ENCODE peak calls at places on chromosome 5, in six cellular contexts. F, H, Z, A, G and J are unnamed samples.

GRCh38 chr5:134864707-134865106 is 9.5 kb upstream of the TXNDC15 start:
- DNase-seq in A (no peak), F (no peak), G (no peak), H (no peak), Z (no peak), J (no peak)

GRCh38 chr5:34686762-34687268 is 30.7 kb downstream of the RAI14 start:
- DNase-seq in A (peak), G (no peak), F (peak), H (no peak), Z (no peak), J (no peak)

GRCh38 chr5:14216372-14216771 is 73.2 kb downstream of the TRIO start:
- DNase-seq in A (no peak), Z (no peak), F (no peak), G (no peak), H (no peak), J (no peak)

GRCh38 chr5:127865273-127865672 is 162.1 kb downstream of the CCDC192 start:
- DNase-seq in G (peak), Z (no peak), F (no peak), H (no peak), A (no peak), J (no peak)

GRCh38 chr5:168607946-168608345 is 28.8 kb upstream of the PANK3 start:
- DNase-seq in H (no peak), G (no peak), F (no peak), A (no peak), Z (no peak), J (no peak)

GRCh38 chr5:108743344-108743743 is 4.4 kb upstream of the FER start:
- DNase-seq in F (no peak), A (no peak), H (no peak), G (peak), Z (no peak), J (no peak)

GRCh38 chr5:163094492-163095180 is 342.8 kb upstream of the CCNG1 start:
- DNase-seq in A (no peak), H (no peak), Z (no peak), F (no peak), G (no peak), J (no peak)

GRCh38 chr5:1521054-1521453 is 2.7 kb downstream of the LPCAT1 start:
- DNase-seq in F (no peak), A (no peak), H (no peak), G (no peak), Z (no peak), J (no peak)

GRCh38 chr5:151456321-151456940 is 9.0 kb downstream of the SLC36A1 start:
- DNase-seq in G (no peak), Z (no peak), H (no peak), A (no peak), F (no peak), J (no peak)

GRCh38 chr5:133427121-133427777 is 185.1 kb downstream of the FSTL4 start:
- DNase-seq in G (no peak), A (no peak), Z (no peak), H (no peak), F (no peak), J (no peak)

GRCh38 chr5:52893863-52894262 is 95.3 kb upstream of the ITGA2 start:
- DNase-seq in G (no peak), A (no peak), Z (no peak), F (no peak), H (no peak), J (no peak)

GRCh38 chr5:172773481-172774469 is 2.8 kb upstream of the DUSP1 start:
- DNase-seq in Z (no peak), F (peak), G (no peak), H (no peak), A (no peak), J (no peak)

GRCh38 chr5:80147119-80147815 is 108.6 kb downstream of the SERINC5 start:
- DNase-seq in G (no peak), F (no peak), H (no peak), A (no peak), Z (no peak), J (no peak)

GRCh38 chr5:98698359-98698758 is 75.1 kb upstream of the RGMB start:
- DNase-seq in Z (no peak), G (no peak), A (no peak), H (no peak), F (no peak), J (no peak)

GRCh38 chr5:136242611-136243010 is 49.6 kb upstream of the SMIM32 start:
- DNase-seq in A (no peak), Z (no peak), F (no peak), G (no peak), H (no peak), J (no peak)

GRCh38 chr5:142529626-142530278 is 156.1 kb downstream of the FGF1 start:
- DNase-seq in H (no peak), G (no peak), F (no peak), A (no peak), Z (no peak), J (no peak)

GRCh38 chr5:167626341-167627118 is 664.9 kb upstream of the WWC1 start:
- DNase-seq in Z (no peak), H (no peak), A (no peak), G (no peak), F (no peak), J (no peak)

GRCh38 chr5:102622244-102622643 is 123.4 kb upstream of the SLCO6A1 start:
- DNase-seq in A (peak), F (no peak), H (no peak), Z (no peak), G (no peak), J (no peak)

GRCh38 chr5:115168829-115169391 is 798 bp downstream of the TRIM36 start:
- DNase-seq in H (peak), G (peak), F (peak), Z (no peak), A (no peak), J (peak)

GRCh38 chr5:15520856-15521255 is 20.9 kb downstream of the FBXL7 start:
- DNase-seq in A (no peak), F (no peak), G (no peak), H (no peak), Z (no peak), J (no peak)

GRCh38 chr5:57626703-57627102 is 144.1 kb upstream of the ACTBL2 start:
- DNase-seq in H (no peak), A (no peak), Z (no peak), F (no peak), G (no peak), J (no peak)

GRCh38 chr5:108136493-108136892 is 245.4 kb downstream of the FBXL17 start:
- DNase-seq in A (no peak), F (no peak), Z (no peak), G (no peak), H (no peak), J (no peak)

GRCh38 chr5:166068547-166069335 is 2222.7 kb upstream of the WWC1 start:
- DNase-seq in A (no peak), F (no peak), H (no peak), Z (no peak), G (no peak), J (no peak)

GRCh38 chr5:126938461-126938860 is 91.9 kb downstream of the MARCHF3 start:
- DNase-seq in H (no peak), A (peak), G (no peak), F (no peak), Z (no peak), J (no peak)

GRCh38 chr5:107743357-107744000 is 72.7 kb upstream of the EFNA5 start:
- DNase-seq in F (no peak), H (no peak), Z (no peak), G (no peak), A (no peak), J (no peak)

GRCh38 chr5:78237911-78238310 is 56.6 kb downstream of the AP3B1 start:
- DNase-seq in G (no peak), F (no peak), H (no peak), Z (no peak), A (no peak), J (no peak)

GRCh38 chr5:154475613-154476342 is 2.2 kb downstream of the HAND1 start:
- DNase-seq in F (no peak), A (no peak), Z (no peak), G (peak), H (peak), J (no peak)

GRCh38 chr5:117454716-117455212 is 880.1 kb upstream of the SEMA6A start:
- DNase-seq in G (peak), H (peak), F (peak), A (no peak), Z (peak), J (peak)

GRCh38 chr5:127935398-127935797 is 148.2 kb upstream of the SLC12A2 start:
- DNase-seq in Z (no peak), G (no peak), F (no peak), A (no peak), H (no peak), J (no peak)

GRCh38 chr5:52840286-52841050 is 52.8 kb downstream of the ITGA1 start:
- DNase-seq in H (no peak), F (no peak), G (no peak), A (no peak), Z (no peak), J (no peak)

GRCh38 chr5:88722546-88722945 is 160.4 kb downstream of the MEF2C start:
- DNase-seq in A (no peak), Z (no peak), F (no peak), G (peak), H (peak), J (no peak)

GRCh38 chr5:96819806-96820205 is 12.1 kb upstream of the ERAP1 start:
- DNase-seq in H (no peak), F (no peak), A (no peak), G (no peak), Z (no peak), J (no peak)

GRCh38 chr5:1005904-1006655 is 2.5 kb upstream of the NKD2 start:
- DNase-seq in A (no peak), H (peak), Z (no peak), G (no peak), F (no peak), J (peak)

GRCh38 chr5:66818935-66819328 is 222.7 kb downstream of the MAST4 start:
- DNase-seq in G (no peak), Z (no peak), A (no peak), H (no peak), F (no peak), J (no peak)

GRCh38 chr5:10077721-10078551 is 171.8 kb downstream of the ATPSCKMT start:
- DNase-seq in G (no peak), F (no peak), A (peak), H (no peak), Z (no peak), J (no peak)

GRCh38 chr5:43073597-43074546 is 33.8 kb upstream of the ANXA2R start:
- DNase-seq in H (no peak), G (peak), F (peak), Z (peak), A (no peak), J (peak)